ENCODE peak calls at places on chromosomes 13 and 19, in seven cellular contexts. Y is colonic mucosa, G is lower leg skin, Q is heart right ventricle, X is epithelial cell of esophagus, I is progenitor cell of endocrine pancreas, B is PC-3. C is an unnamed sample.

GRCh38 chr19:17757125-17757524 is 5.8 kb downstream of the FCHO1 start:
- DNase-seq in Y (peak), Q (peak), G (peak), B (peak), I (no peak), X (peak), C (no peak)

GRCh38 chr19:16778796-16779411 is 50.3 kb upstream of the SIN3B start:
- DNase-seq in B (peak), X (peak), I (no peak), Q (peak), Y (peak), G (no peak), C (no peak)

GRCh38 chr19:4988770-4989251 is 19.9 kb downstream of the KDM4B start:
- DNase-seq in B (no peak), Y (no peak), X (peak), G (peak), Q (peak), I (no peak), C (no peak)

GRCh38 chr19:48568345-48568886 is 16.4 kb downstream of the SULT2B1 start:
- DNase-seq in B (peak), X (peak), Q (peak), G (peak), I (no peak), Y (peak), C (no peak)

GRCh38 chr13:50529154-50529882 is 314.2 kb downstream of the DLEU7 start:
- DNase-seq in Y (peak), Q (peak), I (no peak), B (peak), X (peak), G (peak), C (no peak)

GRCh38 chr19:35702223-35703012 is 1.9 kb upstream of the ZBTB32 start:
- DNase-seq in X (peak), B (peak), G (peak), I (peak), Q (peak), Y (peak), C (peak)

GRCh38 chr13:20230913-20231838 is 943 bp downstream of the GJB6 start:
- DNase-seq in B (no peak), X (no peak), G (no peak), Y (no peak), Q (no peak), I (no peak), C (no peak)

GRCh38 chr19:46221981-46222610 is 7.4 kb upstream of the IGFL1 start:
- DNase-seq in B (peak), G (peak), X (peak), I (no peak), Y (no peak), Q (peak), C (no peak)

GRCh38 chr13:43769552-43769951 is 17.2 kb downstream of the ENOX1 start:
- DNase-seq in G (no peak), Y (no peak), X (no peak), I (no peak), B (no peak), Q (no peak), C (no peak)

GRCh38 chr19:18326772-18327171 is 3.9 kb upstream of the LSM4 start:
- DNase-seq in Y (no peak), B (no peak), I (no peak), G (no peak), Q (no peak), X (no peak), C (no peak)

GRCh38 chr13:23268441-23268840 is 87.7 kb downstream of the SGCG start:
- DNase-seq in G (no peak), I (no peak), Q (no peak), B (no peak), X (no peak), Y (no peak), C (no peak)

GRCh38 chr13:52968074-52968700 is 60.4 kb upstream of the OLFM4 start:
- DNase-seq in Y (peak), Q (peak), I (peak), X (peak), B (peak), G (peak), C (peak)

GRCh38 chr19:11452814-11453335 is 17.4 kb downstream of the PRKCSH start:
- DNase-seq in Q (no peak), G (no peak), X (no peak), Y (no peak), B (no peak), I (no peak), C (no peak)

GRCh38 chr19:11451327-11451941 is 16.0 kb downstream of the PRKCSH start:
- DNase-seq in Q (no peak), B (no peak), G (no peak), X (no peak), I (no peak), Y (no peak), C (no peak)

GRCh38 chr19:11450570-11451326 is 15.3 kb downstream of the PRKCSH start:
- DNase-seq in Y (no peak), G (no peak), B (no peak), Q (no peak), I (no peak), X (no peak), C (no peak)

GRCh38 chr19:11453468-11454341 is 18.3 kb downstream of the PRKCSH start:
- DNase-seq in Y (no peak), G (no peak), I (no peak), B (no peak), Q (no peak), X (no peak), C (no peak)

DNA sequence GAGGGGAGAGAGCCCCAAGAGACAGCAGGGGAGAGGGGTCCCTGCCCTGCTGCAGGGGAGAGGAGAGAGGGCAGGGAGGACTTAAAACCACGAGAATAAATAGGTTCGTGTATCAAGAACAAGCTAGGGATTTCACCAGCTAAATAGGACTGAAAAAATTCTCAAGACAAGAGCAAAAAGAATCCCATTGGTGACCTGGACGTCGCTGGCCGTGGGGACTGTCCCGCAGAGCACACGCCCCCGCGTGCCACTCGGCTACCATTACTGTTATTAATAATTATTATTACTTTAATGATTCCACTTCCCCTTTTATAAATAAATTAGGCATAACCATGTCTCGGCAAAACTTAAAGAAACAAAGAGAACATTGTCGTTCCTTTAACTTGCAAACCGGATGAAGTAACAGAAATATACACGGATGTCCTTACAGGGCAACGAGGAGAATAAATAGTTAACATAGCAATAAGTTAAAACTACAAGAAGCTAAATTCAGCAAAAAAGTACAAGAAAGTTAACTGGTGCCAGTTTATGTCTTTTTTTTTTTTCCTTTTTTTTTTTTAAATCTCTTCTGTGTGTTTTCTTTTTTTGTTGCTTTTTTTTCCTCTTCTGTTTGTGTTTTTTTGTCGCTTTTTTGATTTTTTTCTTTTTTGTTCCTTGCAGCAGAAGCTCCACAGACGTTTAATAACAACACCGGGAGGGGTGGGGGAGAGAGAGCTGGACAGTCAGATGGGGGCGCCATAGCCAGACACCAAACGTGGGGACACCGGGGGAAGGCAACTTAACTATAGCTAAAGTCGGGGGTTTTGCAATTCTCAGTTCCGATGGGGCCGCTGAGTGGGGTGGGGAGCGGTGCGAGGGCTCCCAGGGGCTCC is 16.7 kb downstream of the PRKCSH start:
- DNase-seq in Q (no peak), I (no peak), B (no peak), Y (no peak), G (no peak), X (no peak), C (no peak)
- TF ChIP-seq CTCF in Q (no peak), I (no peak), B (peak), Y (no peak), G (no peak), X (no peak), C (no peak)

DNA sequence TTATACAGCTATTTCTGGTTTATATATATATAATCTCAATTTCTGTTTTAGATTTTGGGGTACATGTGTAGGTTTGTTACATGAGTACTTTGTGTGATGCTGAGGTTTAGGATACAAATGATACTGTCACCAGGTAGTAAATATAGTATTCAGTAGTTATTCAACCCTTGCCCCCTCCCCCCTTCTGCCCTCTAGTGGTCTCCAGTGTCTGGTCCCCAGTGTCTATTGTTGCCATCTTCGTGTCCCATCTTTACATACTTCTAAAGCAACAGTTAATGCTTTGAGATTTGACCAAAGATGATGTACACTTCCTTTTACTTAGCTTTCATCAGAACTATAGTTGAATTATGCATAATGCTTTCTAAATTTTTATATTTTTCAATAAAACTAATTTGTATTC is 1623.4 kb upstream of the PRR20A start:
- DNase-seq in Y (no peak), G (no peak), X (no peak), I (no peak), B (no peak), Q (no peak), C (no peak)
- TF ChIP-seq CTCF in Y (no peak), G (no peak), X (no peak), I (peak), B (peak), Q (no peak), C (no peak)

DNA sequence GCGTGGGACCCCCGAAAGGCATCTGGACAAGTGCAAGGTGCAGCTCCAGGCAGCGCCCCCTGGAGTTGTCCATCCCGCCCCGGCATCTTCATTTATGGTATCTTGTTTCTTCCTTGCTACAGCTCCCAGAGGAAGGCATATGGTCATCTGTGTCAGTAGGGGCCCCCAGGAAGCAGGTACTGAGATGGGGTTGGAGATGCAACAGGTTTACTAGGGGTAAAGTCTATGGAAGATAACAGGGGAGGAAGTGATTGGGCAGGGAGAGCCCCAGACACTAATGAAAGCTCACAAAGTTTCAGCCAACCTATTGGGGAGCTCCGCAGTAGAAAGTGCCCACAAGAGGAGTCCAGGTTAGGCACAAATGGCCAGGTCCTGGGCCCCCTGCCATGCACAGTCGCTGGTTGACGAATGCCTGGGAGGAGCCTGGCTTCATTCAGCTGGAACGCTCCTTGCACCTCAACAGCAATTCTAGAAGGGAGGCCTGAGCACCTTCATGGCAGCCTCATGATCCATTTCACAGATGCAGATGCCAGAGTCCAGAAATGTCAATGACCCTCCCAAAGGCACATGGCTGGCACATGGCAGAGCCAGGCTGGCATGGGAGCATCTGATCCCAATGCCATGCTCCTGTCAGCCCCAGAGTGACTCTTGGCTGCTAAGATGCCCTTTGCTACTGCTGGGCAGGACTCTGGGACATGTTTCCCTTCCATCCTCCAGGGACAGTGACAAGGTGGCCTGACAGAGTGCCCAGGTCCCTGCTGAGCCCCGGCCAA is 23.8 kb upstream of the PEPD start:
- DNase-seq in Q (no peak), Y (no peak), X (no peak), G (no peak), B (no peak), I (no peak), C (no peak)
- TF ChIP-seq CTCF in Q (no peak), Y (no peak), X (no peak), G (no peak), B (no peak), I (no peak), C (no peak)

GRCh38 chr19:13037718-13038117 is 42.4 kb downstream of the NFIX start:
- DNase-seq in Q (no peak), Y (no peak), X (no peak), G (no peak), I (no peak), B (no peak), C (no peak)

GRCh38 chr19:13040232-13040915 is 45.1 kb downstream of the NFIX start:
- DNase-seq in B (no peak), Q (no peak), X (no peak), Y (no peak), G (no peak), I (no peak), C (no peak)

GRCh38 chr19:13037161-13037560 is 41.9 kb downstream of the NFIX start:
- DNase-seq in Q (no peak), B (peak), I (no peak), X (peak), Y (no peak), G (no peak), C (no peak)

GRCh38 chr19:13039211-13039789 is 44.0 kb downstream of the NFIX start:
- DNase-seq in I (no peak), Q (no peak), Y (no peak), G (no peak), X (no peak), B (no peak), C (no peak)

DNA sequence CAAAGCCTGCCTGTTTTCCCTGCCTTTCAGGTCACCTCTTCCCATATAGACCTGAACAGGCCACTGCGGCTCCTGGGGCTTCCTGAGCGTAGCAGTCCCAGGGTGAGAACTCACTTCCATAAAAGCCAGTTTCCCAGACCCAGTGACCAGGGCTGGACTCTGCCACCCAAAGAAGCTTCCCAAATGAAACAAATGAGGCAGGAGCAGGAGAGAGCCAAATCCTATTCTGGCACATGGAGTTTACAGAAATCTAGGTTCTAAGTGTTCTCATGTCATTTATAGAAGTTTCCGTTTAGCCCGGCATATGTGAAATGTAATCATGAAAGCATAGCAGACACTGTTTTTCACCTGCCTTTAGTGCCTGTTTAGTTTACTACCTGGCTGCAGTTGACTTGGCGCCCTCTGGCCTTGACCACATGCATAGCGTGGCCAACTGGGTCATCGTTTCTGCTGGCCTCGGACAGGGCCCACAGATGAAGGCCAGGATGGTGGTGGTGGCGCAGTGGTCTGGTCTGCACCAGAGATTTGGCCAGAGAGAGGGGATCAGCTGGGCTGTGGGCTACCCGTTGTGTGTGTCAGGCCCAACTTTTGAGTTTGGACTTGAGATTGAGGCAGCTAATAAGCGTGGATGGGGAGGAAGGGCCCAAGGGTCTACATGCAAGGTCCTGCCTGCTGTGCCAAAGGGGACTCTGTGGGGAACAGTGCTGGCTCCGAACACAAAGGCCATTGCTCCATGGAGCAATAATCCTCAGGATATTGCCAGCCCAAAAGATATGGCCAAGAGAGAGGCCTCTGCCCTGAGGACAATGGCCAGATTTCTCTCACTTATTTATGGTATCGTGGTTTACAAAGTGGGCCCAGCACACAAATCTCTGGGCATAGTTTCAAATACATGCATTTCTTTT is 43.3 kb downstream of the NFIX start:
- DNase-seq in B (no peak), I (no peak), Q (no peak), G (no peak), X (no peak), Y (no peak), C (no peak)
- TF ChIP-seq CTCF in B (peak), I (no peak), Q (no peak), G (no peak), X (no peak), Y (no peak), C (no peak)

DNA sequence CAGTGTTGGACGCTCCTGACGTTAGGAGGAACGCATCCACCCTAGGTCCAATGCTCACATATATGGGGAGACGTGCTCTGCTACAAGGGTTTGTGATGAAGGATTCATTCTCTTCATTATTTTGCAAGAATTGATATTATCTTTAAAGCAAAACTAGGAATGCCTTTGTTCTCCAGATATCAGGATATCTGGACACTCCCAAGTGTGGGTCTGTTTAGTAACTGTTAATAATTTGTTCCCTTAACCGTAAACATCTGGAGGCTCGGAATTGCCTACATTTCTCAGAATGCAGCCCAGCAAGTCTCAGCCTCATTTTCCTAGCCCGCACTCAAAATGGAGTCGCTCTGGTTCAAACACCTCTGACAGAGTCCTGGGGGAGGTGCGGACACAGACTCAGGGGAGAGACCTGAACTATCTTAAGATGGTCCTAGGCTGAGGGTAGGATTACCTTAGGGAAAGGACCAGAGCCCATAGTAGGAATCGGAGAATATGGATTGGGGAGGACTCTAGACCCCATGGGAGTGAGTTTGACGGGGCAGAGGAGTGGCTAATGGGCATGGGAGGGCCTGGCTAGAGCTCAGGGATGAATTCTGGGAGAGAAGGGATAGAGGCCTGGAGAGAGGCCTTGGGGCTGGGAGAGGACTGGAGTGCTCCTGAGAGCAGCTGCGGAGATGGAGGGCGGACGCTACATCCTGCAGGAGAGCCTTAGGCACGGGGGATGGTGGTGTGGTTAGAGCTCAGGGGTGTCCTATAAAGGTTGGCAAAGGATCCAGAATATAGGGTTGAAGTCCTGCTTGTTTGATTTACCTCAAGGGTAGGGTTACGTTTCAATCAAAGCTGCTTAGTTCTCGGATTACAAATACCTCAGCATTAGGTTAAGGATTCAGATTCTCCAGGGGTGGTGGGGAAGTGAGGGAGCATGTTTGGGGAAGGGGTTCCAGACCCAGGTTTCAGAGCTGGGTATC is 43.2 kb downstream of the ZNF331 start:
- DNase-seq in X (no peak), B (no peak), Y (no peak), G (no peak), Q (no peak), I (no peak), C (no peak)
- TF ChIP-seq CTCF in X (no peak), B (no peak), Y (no peak), G (no peak), Q (no peak), I (no peak), C (no peak)

DNA sequence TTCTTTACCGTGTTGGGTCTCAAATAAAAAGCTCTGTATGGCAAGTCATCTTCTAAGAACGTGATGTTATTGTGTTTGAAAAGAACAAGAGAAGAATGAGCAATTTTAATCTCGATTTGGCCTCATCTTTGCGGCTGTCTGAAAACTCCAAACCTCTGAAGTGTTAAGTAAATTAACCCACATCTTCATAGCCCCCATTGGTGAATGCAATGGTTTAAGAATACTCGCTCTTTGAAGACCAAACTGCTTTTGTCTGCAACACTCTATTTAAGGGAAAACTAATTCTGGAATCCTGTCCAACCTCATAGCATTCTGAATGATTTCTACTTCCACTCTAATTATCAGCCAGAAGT is 56.9 kb upstream of the SCEL start:
- DNase-seq in X (no peak), B (no peak), Y (no peak), Q (no peak), G (no peak), I (no peak), C (no peak)
- TF ChIP-seq CTCF in X (no peak), B (no peak), Y (no peak), Q (no peak), G (no peak), I (peak), C (no peak)

GRCh38 chr19:41341669-41342490 is 11.8 kb downstream of the TGFB1 start:
- DNase-seq in Y (peak), G (no peak), I (no peak), X (no peak), Q (no peak), B (no peak), C (no peak)
- TF ChIP-seq CTCF in Y (peak), G (no peak), I (no peak), X (no peak), Q (no peak), B (peak), C (no peak)

DNA sequence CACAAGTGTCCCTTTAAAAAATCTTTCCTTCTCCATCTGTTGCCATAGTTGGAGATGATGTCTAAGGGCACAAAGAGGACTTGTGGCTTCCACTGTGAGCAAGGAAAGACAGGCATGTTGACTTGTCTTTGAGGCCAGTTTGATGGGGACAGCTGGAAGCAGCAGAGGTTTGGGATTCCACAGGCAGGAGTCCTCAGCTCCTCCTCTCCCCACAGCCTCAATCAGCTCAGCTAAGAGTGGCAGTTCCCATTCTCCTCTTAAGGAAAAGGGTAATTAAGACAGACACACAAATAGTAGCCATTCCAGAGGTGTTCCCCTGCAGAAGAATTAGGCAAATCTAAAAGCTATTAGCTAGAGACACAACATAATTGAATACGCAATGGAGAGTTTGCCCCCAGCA is 434.1 kb downstream of the FOXO1 start:
- DNase-seq in Q (no peak), Y (no peak), G (no peak), B (no peak), I (no peak), X (no peak), C (no peak)
- TF ChIP-seq CTCF in Q (no peak), Y (no peak), G (no peak), B (no peak), I (no peak), X (no peak), C (no peak)

GRCh38 chr13:91805605-91806004 is 407.2 kb downstream of the GPC5 start:
- DNase-seq in I (no peak), B (peak), Q (no peak), Y (no peak), X (no peak), G (no peak), C (no peak)
- TF ChIP-seq CTCF in I (peak), B (peak), Q (peak), Y (no peak), X (no peak), G (no peak), C (no peak)

C was measured in activated B cell treated with CpG ODN at 0.5 μM for 24 hours.